ENCODE peak calls at places on chromosomes 13 and 19, in ten cellular contexts. P is GM20000, D is neural progenitor cell, Y is cardiac fibroblast, L is tibial nerve, S is HCT116, G is dorsolateral prefrontal cortex, A is heart right ventricle, B is neural crest cell, J is RWPE1. R is an unnamed sample.
A peak's percentile ranks its signal among the peaks of the same experiment; 100 is the strongest.

GRCh38 chr13:87235621-87236020 is 435.6 kb upstream of the SLITRK5 start:
- DNase-seq in Y (no peak), D (no peak), L (no peak), J (no peak), A (no peak), B (no peak), G (no peak), P (no peak), S (no peak), R (no peak)

GRCh38 chr13:110875243-110875642 is 39.6 kb downstream of the ANKRD10 start:
- DNase-seq in D (no peak), Y (no peak), A (no peak), J (no peak), P (no peak), S (no peak), G (no peak), L (no peak), B (no peak), R (peak; percentile 38)

GRCh38 chr13:60000081-60000480 is 163.6 kb downstream of the DIAPH3 start:
- DNase-seq in P (no peak), G (no peak), L (no peak), B (no peak), A (no peak), D (no peak), S (no peak), Y (no peak), J (no peak), R (no peak)

GRCh38 chr13:30821421-30821820 is 84.7 kb upstream of the MEDAG start:
- DNase-seq in Y (no peak), P (no peak), L (no peak), J (no peak), B (no peak), A (no peak), D (no peak), G (no peak), S (no peak), R (no peak)

GRCh38 chr13:106155411-106155810 is 380.1 kb downstream of the EFNB2 start:
- DNase-seq in D (no peak), Y (peak; percentile 80), S (no peak), J (peak; percentile 38), G (no peak), L (no peak), P (no peak), A (no peak), B (no peak), R (no peak)

GRCh38 chr13:100363874-100364273 is 224.7 kb downstream of the GGACT start:
- DNase-seq in B (no peak), J (peak; percentile 7), A (no peak), L (no peak), D (no peak), G (no peak), S (no peak), P (no peak), Y (peak; percentile 53), R (no peak)

GRCh38 chr19:29672933-29673336 is 7.7 kb downstream of the PLEKHF1 start:
- DNase-seq in S (no peak), G (no peak), P (peak; percentile 77), D (no peak), B (no peak), L (no peak), Y (no peak), J (no peak), A (no peak), R (peak; percentile 70)

GRCh38 chr19:34151439-34151838 is 20.9 kb upstream of the LSM14A start:
- DNase-seq in L (no peak), A (no peak), J (no peak), Y (no peak), P (no peak), B (no peak), D (no peak), S (no peak), G (no peak), R (no peak)

GRCh38 chr19:47542030-47542475 is 27.2 kb upstream of the NAPA start:
- DNase-seq in G (no peak), D (no peak), A (no peak), P (no peak), L (no peak), J (no peak), B (no peak), S (no peak), Y (peak; percentile 27), R (no peak)
- TF ChIP-seq CTCF in G (no peak), D (no peak), A (no peak), P (no peak), L (no peak), J (no peak), B (no peak), S (no peak), Y (no peak), R (no peak)

GRCh38 chr19:11528551-11529341 is at the start of gene ECSIT:
- DNase-seq in D (peak; percentile 97), L (peak; percentile 96), B (peak; percentile 92), Y (peak; percentile 99), J (peak; percentile 97), S (peak; percentile 97), P (peak; percentile 97), A (peak; percentile 96), G (peak; percentile 98), R (peak; percentile 97)

GRCh38 chr19:11535792-11536595 is 2.7 kb upstream of the CNN1 start:
- DNase-seq in D (peak; percentile 97), A (peak; percentile 94), J (peak; percentile 94), L (peak; percentile 83), G (peak; percentile 85), P (peak; percentile 98), S (peak; percentile 81), B (peak; percentile 92), Y (peak; percentile 92), R (peak; percentile 97)

GRCh38 chr19:11534538-11534937 is 4.1 kb upstream of the CNN1 start:
- DNase-seq in L (no peak), B (no peak), D (no peak), A (no peak), P (no peak), Y (no peak), G (no peak), S (no peak), J (no peak), R (no peak)

DNA sequence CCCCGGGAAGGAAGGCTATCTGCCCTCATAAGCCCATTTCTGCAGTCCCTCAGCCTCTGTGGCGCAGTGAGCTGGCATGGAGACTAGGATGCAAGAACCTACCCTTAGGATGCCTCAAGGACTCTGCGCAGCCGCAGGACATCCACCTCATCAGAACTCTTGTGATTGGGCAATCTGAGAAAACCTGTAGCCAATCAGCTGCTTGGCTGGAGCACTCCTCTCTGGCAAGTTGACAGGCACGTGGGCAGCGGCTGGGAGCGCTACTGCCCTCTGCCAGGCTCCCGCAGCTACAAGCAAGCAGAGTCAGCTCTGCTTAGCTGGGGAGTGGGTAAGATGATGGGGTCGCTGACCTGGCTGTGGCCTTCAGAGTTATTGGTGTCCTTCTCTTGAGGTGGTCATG is 1.5 kb upstream of the ECSIT start:
- DNase-seq in A (peak; percentile 74), Y (peak; percentile 90), L (no peak), P (no peak), D (peak; percentile 89), G (peak; percentile 92), J (peak; percentile 84), S (peak; percentile 96), B (peak; percentile 29), R (no peak)
- TF ChIP-seq CTCF in A (no peak), Y (peak; percentile 34), L (no peak), P (no peak), D (peak; percentile 46), G (peak; percentile 52), J (peak; percentile 33), S (peak; percentile 31), B (peak; percentile 19), R (no peak)

GRCh38 chr19:6354098-6354674 is 7.1 kb upstream of the CLPP start:
- DNase-seq in Y (peak; percentile 43), A (no peak), G (no peak), P (no peak), L (no peak), D (no peak), B (no peak), S (no peak), J (no peak), R (no peak)
- TF ChIP-seq CTCF in Y (peak; percentile 50), A (peak; percentile 32), G (no peak), P (peak; percentile 2), L (peak; percentile 34), D (peak; percentile 31), B (peak; percentile 59), S (peak; percentile 58), J (peak; percentile 37), R (peak; percentile 27)

GRCh38 chr19:1768918-1769644 is 15.8 kb downstream of the ONECUT3 start:
- DNase-seq in L (no peak), Y (no peak), J (no peak), G (no peak), D (no peak), S (no peak), A (no peak), B (no peak), P (no peak), R (no peak)

GRCh38 chr19:1767464-1767933 is 14.2 kb downstream of the ONECUT3 start:
- DNase-seq in A (peak; percentile 48), P (peak; percentile 93), J (peak; percentile 77), L (no peak), B (peak; percentile 78), D (peak; percentile 67), Y (peak; percentile 27), S (no peak), G (no peak), R (peak; percentile 92)

GRCh38 chr19:1769645-1769985 is 16.3 kb downstream of the ONECUT3 start:
- DNase-seq in A (no peak), G (no peak), P (no peak), L (no peak), S (no peak), Y (no peak), D (no peak), B (no peak), J (no peak), R (no peak)

GRCh38 chr19:1766800-1767352 is 13.6 kb downstream of the ONECUT3 start:
- DNase-seq in G (no peak), D (no peak), L (no peak), Y (peak; percentile 10), P (no peak), J (no peak), B (no peak), A (no peak), S (no peak), R (peak; percentile 42)

DNA sequence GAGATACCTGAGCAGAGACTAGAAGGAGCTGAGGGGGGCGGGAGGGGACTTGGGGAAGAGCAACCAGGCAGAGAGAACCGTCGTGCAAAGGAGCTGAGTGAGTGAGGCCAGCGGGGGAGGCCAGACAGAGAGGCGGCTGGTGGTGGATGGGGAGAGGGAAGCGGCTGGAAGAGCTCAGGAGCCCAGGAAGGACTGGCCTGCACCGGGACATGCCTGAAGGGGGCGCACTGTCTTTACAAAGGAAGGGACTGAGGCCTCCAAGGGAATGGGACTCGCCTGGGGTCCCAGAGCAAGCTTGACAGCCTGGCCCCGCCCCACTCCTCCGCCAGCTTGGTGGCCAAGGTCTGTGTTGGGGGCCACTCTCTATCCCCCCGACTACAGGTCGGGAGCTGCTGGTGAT is 14.9 kb downstream of the ONECUT3 start:
- DNase-seq in L (no peak), A (no peak), J (no peak), D (peak; percentile 75), S (no peak), P (no peak), G (no peak), Y (peak; percentile 43), B (peak; percentile 64), R (peak; percentile 31)
- TF ChIP-seq CTCF in L (no peak), A (peak; percentile 14), J (no peak), D (peak; percentile 53), S (no peak), P (no peak), G (no peak), Y (peak; percentile 52), B (peak; percentile 35), R (peak; percentile 13)

R was measured in GM13977.